ENCODE peak calls at places on chromosomes 5 and 9, in ten cellular contexts. F, G, Z, U, O, X, V, N, Q and E are unnamed samples.

GRCh38 chr5:67045816-67046740 is 150.5 kb downstream of the CD180 start:
- DNase-seq in U (no peak), N (no peak), Z (no peak), X (no peak), F (no peak), G (no peak), Q (no peak), V (no peak), O (peak), E (no peak)

GRCh38 chr5:116766470-116766947 is 191.9 kb upstream of the SEMA6A start:
- DNase-seq in G (peak), N (peak), V (no peak), O (peak), F (peak), U (peak), Q (peak), Z (peak), X (peak), E (no peak)

GRCh38 chr9:133114451-133114885 is 6.6 kb downstream of the RALGDS start:
- DNase-seq in F (no peak), N (no peak), O (no peak), U (no peak), G (peak), Q (no peak), Z (peak), X (no peak), V (peak), E (no peak)

GRCh38 chr9:136361757-136362449 is 1.6 kb downstream of the DNLZ start:
- DNase-seq in V (no peak), X (no peak), Z (no peak), F (no peak), U (no peak), O (no peak), N (no peak), G (no peak), Q (no peak), E (no peak)

GRCh38 chr9:131216806-131217205 is 59.5 kb downstream of the FAM78A start:
- DNase-seq in X (no peak), G (no peak), Z (no peak), F (no peak), O (no peak), N (no peak), U (no peak), V (no peak), Q (no peak), E (no peak)

GRCh38 chr5:107422494-107422893 is 248.2 kb downstream of the EFNA5 start:
- DNase-seq in G (no peak), F (no peak), V (no peak), O (no peak), Q (no peak), U (no peak), Z (no peak), X (no peak), N (peak), E (no peak)

GRCh38 chr9:33476503-33476902 is 2.8 kb upstream of the NOL6 start:
- DNase-seq in G (no peak), N (no peak), Q (no peak), O (no peak), Z (no peak), V (no peak), X (no peak), U (no peak), F (no peak), E (no peak)

GRCh38 chr5:1555011-1555807 is 31.4 kb upstream of the LPCAT1 start:
- DNase-seq in Z (peak), O (peak), N (no peak), X (peak), U (peak), G (peak), V (no peak), F (peak), Q (no peak), E (no peak)

GRCh38 chr9:12723409-12724028 is 30.3 kb downstream of the TYRP1 start:
- DNase-seq in Z (peak), N (no peak), F (peak), V (no peak), G (peak), U (peak), Q (no peak), X (no peak), O (no peak), E (no peak)

GRCh38 chr5:149938791-149939358 is 5.7 kb downstream of the PDE6A start:
- DNase-seq in O (peak), N (peak), V (no peak), F (no peak), Q (peak), X (peak), G (peak), U (no peak), Z (peak), E (no peak)

GRCh38 chr5:167576126-167576525 is 715.3 kb upstream of the WWC1 start:
- DNase-seq in O (no peak), V (no peak), N (no peak), Z (peak), F (no peak), X (no peak), Q (no peak), G (peak), U (no peak), E (no peak)

GRCh38 chr5:64979518-64979917 is 210.8 kb downstream of the CWC27 start:
- DNase-seq in U (no peak), O (peak), N (no peak), X (no peak), F (no peak), G (no peak), Z (no peak), V (no peak), Q (no peak), E (no peak)

GRCh38 chr5:5326126-5326758 is 96.2 kb upstream of the ICE1 start:
- DNase-seq in Z (no peak), U (no peak), F (no peak), X (no peak), V (no peak), O (peak), Q (peak), G (no peak), N (peak), E (peak)

GRCh38 chr9:38153152-38153909 is 84.3 kb upstream of the SHB start:
- DNase-seq in X (no peak), F (no peak), G (no peak), V (no peak), O (no peak), Q (peak), U (peak), Z (no peak), N (no peak), E (no peak)

GRCh38 chr9:38003946-38004808 is 64.8 kb downstream of the SHB start:
- DNase-seq in Z (no peak), U (no peak), X (no peak), N (no peak), G (no peak), V (no peak), O (no peak), F (no peak), Q (no peak), E (no peak)

GRCh38 chr9:128163523-128164331 is 3.7 kb downstream of the BBLN start:
- DNase-seq in F (no peak), Z (peak), O (no peak), N (no peak), U (no peak), V (no peak), G (no peak), Q (no peak), X (no peak), E (no peak)

GRCh38 chr9:114386886-114387677 is 700 bp downstream of the AKNA start:
- DNase-seq in V (no peak), F (no peak), X (no peak), Z (peak), U (no peak), N (no peak), Q (peak), G (peak), O (no peak), E (no peak)

GRCh38 chr9:12680341-12680740 is 12.8 kb upstream of the TYRP1 start:
- DNase-seq in Z (no peak), Q (no peak), O (peak), F (no peak), G (peak), U (no peak), X (no peak), V (no peak), N (peak), E (no peak)

GRCh38 chr5:90387508-90387907 is 22.0 kb downstream of the CETN3 start:
- DNase-seq in V (no peak), F (no peak), O (no peak), Q (no peak), G (no peak), X (no peak), N (peak), U (no peak), Z (no peak), E (no peak)

GRCh38 chr9:99365233-99365980 is 143.3 kb downstream of the SEC61B start:
- DNase-seq in V (no peak), U (no peak), F (no peak), N (peak), Z (peak), G (peak), Q (no peak), X (no peak), O (peak), E (no peak)

GRCh38 chr9:116985636-116986414 is 298.7 kb downstream of the TRIM32 start:
- DNase-seq in G (no peak), X (no peak), Q (no peak), F (no peak), V (peak), U (no peak), O (no peak), Z (no peak), N (no peak), E (no peak)

GRCh38 chr5:35229076-35230042 is 928 bp downstream of the PRLR start:
- DNase-seq in Z (no peak), F (no peak), Q (peak), U (peak), G (peak), O (no peak), X (no peak), V (peak), N (peak), E (peak)

GRCh38 chr9:99720455-99721050 is 101.1 kb upstream of the NR4A3 start:
- DNase-seq in G (peak), U (no peak), Z (peak), N (no peak), X (no peak), V (no peak), F (no peak), Q (no peak), O (peak), E (no peak)

GRCh38 chr5:122311888-122312669 is at the start of gene SNCAIP:
- DNase-seq in Q (peak), G (peak), Z (peak), F (no peak), X (peak), V (peak), U (no peak), N (peak), O (peak), E (peak)

GRCh38 chr5:177067491-177067890 is 19.2 kb upstream of the FGFR4 start:
- DNase-seq in N (no peak), Z (no peak), V (no peak), U (no peak), F (no peak), X (no peak), O (no peak), G (peak), Q (no peak), E (no peak)

GRCh38 chr5:123505633-123506032 is 6.3 kb upstream of the CSNK1G3 start:
- DNase-seq in U (no peak), F (no peak), O (no peak), N (no peak), Z (no peak), G (no peak), V (no peak), Q (no peak), X (no peak), E (peak)

GRCh38 chr5:173020154-173020581 is 36.0 kb upstream of the CREBRF start:
- DNase-seq in N (no peak), X (no peak), F (no peak), Z (no peak), O (peak), Q (no peak), U (no peak), V (no peak), G (no peak), E (no peak)

GRCh38 chr5:105726093-105726492 is 1944.6 kb downstream of the EFNA5 start:
- DNase-seq in N (no peak), V (no peak), O (no peak), U (no peak), G (no peak), Z (no peak), X (no peak), F (no peak), Q (no peak), E (no peak)

GRCh38 chr9:110952018-110952864 is 86.0 kb downstream of the LPAR1 start:
- DNase-seq in X (no peak), V (no peak), Z (no peak), G (peak), F (no peak), O (no peak), Q (no peak), U (no peak), N (no peak), E (no peak)

GRCh38 chr5:45038366-45038987 is 229.7 kb downstream of the MRPS30 start:
- DNase-seq in N (peak), Q (peak), O (no peak), X (peak), V (peak), G (peak), F (peak), Z (peak), U (peak), E (peak)

GRCh38 chr9:122832194-122832593 is 3.8 kb upstream of the PDCL start:
- DNase-seq in V (no peak), O (no peak), G (no peak), Z (no peak), U (no peak), X (no peak), Q (no peak), F (no peak), N (no peak), E (no peak)

GRCh38 chr9:122837266-122837850 is 9.0 kb upstream of the PDCL start:
- DNase-seq in Z (no peak), U (no peak), V (no peak), X (no peak), G (no peak), O (no peak), Q (no peak), F (no peak), N (no peak), E (no peak)

DNA sequence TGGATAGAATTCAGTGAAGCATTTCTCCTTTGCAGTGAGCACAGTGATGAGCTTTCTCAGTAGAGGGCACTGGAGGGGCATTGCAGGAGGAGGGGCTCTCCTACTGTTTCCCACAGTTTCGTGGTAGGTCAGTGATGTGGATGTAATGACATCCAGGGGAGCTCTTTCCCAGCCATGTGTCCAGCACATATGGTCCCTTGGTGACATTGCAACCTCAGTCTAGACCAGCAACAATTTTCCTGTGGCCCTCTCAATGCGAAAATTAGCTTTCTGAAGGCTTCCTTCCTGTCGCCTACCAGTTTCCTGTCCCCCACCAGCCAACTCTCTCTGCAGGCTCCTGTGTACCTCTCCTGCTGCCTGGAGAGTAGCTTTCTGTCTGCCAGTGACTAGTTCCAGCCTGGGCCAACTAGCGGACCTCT is 6.9 kb upstream of the PDCL start:
- DNase-seq in Z (no peak), Q (no peak), F (no peak), N (peak), V (peak), G (no peak), O (no peak), U (peak), X (no peak), E (peak)
- H3K4me3 ChIP-seq in Z (no peak), Q (no peak), F (no peak), N (no peak), V (no peak), G (no peak), O (no peak), U (peak), X (no peak), E (no peak)

GRCh38 chr9:7936201-7936600 is 136.6 kb upstream of the DMAC1 start:
- DNase-seq in Q (no peak), F (no peak), V (no peak), X (no peak), O (no peak), G (no peak), U (no peak), N (no peak), Z (no peak), E (no peak)
- H3K4me2 ChIP-seq in Q (peak), F (no peak), V (no peak), X (no peak), O (no peak), G (no peak), U (no peak), N (no peak), Z (no peak), E (no peak)

DNA sequence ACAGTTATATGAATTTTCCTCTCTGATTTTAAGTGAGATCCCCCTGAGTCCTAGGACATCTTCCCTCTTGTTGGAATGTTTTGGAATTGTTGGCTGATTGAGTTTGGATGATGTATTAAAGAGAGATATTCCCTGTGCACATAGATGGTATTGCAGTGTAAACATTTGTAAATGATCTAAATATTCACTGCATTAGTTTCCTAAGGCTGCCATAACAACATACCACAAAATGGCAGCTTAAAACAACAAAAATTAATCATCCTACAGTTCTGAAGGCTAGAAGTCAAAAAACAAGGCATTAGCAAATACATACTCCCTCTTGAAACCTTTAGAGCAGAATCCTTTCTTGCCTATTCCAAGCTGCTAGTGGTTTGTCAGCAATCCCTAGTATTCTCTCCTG is 38.0 kb upstream of the MROH2B start:
- DNase-seq in V (no peak), N (no peak), Q (no peak), X (no peak), U (no peak), G (no peak), F (no peak), O (peak), Z (peak), E (no peak)
- H3K4me3 ChIP-seq in V (no peak), N (no peak), Q (no peak), X (no peak), U (no peak), G (no peak), F (no peak), O (no peak), Z (no peak), E (no peak)

DNA sequence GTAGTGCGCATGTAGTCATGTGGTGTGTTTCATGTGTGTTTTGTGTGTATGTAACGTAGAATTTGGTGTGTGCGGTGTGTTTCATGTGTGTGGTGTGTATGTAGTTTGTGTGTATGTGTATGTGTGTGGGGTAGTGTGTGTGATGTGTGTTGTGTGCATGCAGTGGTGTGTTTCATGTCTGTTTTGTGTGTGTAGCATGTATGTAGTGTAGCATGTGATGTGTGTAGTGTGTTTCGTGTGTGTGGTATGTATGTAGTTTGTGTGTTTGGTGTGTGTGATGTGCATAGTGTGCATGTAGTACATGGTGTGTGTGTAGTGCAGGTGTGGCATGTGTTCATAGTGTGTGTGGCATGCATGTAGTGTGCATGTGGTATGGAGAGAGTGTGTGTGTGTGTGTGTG is 40.8 kb downstream of the SYK start:
- DNase-seq in U (no peak), Z (no peak), V (no peak), G (no peak), Q (no peak), X (no peak), N (no peak), O (no peak), F (no peak), E (no peak)
- H3K4me2 ChIP-seq in U (no peak), Z (no peak), V (no peak), G (no peak), Q (no peak), X (no peak), N (no peak), O (no peak), F (no peak), E (no peak)